ENCODE peak calls at places on chromosomes 7 and 10, in eight cellular contexts. Y, B, N, K, U, L, V and C are unnamed samples.
A peak's percentile ranks its signal among the peaks of the same experiment; 100 is the strongest.

GRCh38 chr10:75240329-75240728 is 4.6 kb upstream of the COMTD1 start:
- DNase-seq in N (no peak), V (no peak), Y (no peak), B (no peak), U (no peak), K (peak; percentile 44), L (no peak), C (no peak)

GRCh38 chr7:36315309-36315948 is 74.2 kb upstream of the ANLN start:
- DNase-seq in L (no peak), V (no peak), B (no peak), U (peak; percentile 48), K (no peak), N (no peak), Y (no peak), C (no peak)

GRCh38 chr10:43623351-43623750 is 17.1 kb downstream of the ZNF485 start:
- DNase-seq in K (no peak), U (peak; percentile 37), V (no peak), N (no peak), Y (no peak), B (no peak), L (no peak), C (no peak)

GRCh38 chr7:42002654-42003053 is 234.4 kb downstream of the GLI3 start:
- DNase-seq in V (no peak), L (no peak), N (no peak), K (no peak), Y (no peak), U (no peak), B (no peak), C (no peak)

GRCh38 chr7:26117142-26117807 is 34.7 kb upstream of the NFE2L3 start:
- DNase-seq in U (no peak), Y (no peak), V (no peak), L (no peak), B (no peak), N (no peak), K (no peak), C (no peak)

GRCh38 chr7:139699640-139700504 is 77.9 kb downstream of the HIPK2 start:
- DNase-seq in V (peak; percentile 25), Y (no peak), K (no peak), N (no peak), L (no peak), B (no peak), U (no peak), C (no peak)

GRCh38 chr10:18271481-18271880 is 131.3 kb downstream of the CACNB2 start:
- DNase-seq in L (no peak), B (no peak), Y (no peak), U (no peak), N (no peak), V (no peak), K (no peak), C (no peak)

GRCh38 chr7:11261470-11261869 is 287.8 kb downstream of the PHF14 start:
- DNase-seq in U (no peak), K (no peak), N (no peak), Y (no peak), B (no peak), L (no peak), V (peak; percentile 34), C (no peak)

GRCh38 chr10:89283988-89284475 is 17.8 kb upstream of the IFIT2 start:
- DNase-seq in L (peak; percentile 59), B (no peak), Y (no peak), N (peak; percentile 60), K (no peak), V (no peak), U (peak; percentile 20), C (no peak)

GRCh38 chr7:155778349-155778748 is 33.9 kb downstream of the SHH start:
- DNase-seq in V (peak; percentile 19), U (no peak), B (no peak), Y (no peak), L (no peak), N (no peak), K (no peak), C (no peak)

GRCh38 chr7:79820387-79820786 is 314.2 kb upstream of the GNAI1 start:
- DNase-seq in Y (peak; percentile 69), U (no peak), V (no peak), B (peak; percentile 84), K (no peak), L (peak; percentile 79), N (peak; percentile 45), C (no peak)

GRCh38 chr7:43630466-43630865 is 47.6 kb downstream of the STK17A start:
- DNase-seq in N (no peak), U (no peak), V (no peak), B (no peak), K (no peak), L (no peak), Y (no peak), C (no peak)

GRCh38 chr10:113177163-113177935 is 227.3 kb downstream of the TCF7L2 start:
- DNase-seq in V (no peak), B (no peak), K (no peak), U (no peak), Y (no peak), L (no peak), N (peak; percentile 28), C (no peak)

DNA sequence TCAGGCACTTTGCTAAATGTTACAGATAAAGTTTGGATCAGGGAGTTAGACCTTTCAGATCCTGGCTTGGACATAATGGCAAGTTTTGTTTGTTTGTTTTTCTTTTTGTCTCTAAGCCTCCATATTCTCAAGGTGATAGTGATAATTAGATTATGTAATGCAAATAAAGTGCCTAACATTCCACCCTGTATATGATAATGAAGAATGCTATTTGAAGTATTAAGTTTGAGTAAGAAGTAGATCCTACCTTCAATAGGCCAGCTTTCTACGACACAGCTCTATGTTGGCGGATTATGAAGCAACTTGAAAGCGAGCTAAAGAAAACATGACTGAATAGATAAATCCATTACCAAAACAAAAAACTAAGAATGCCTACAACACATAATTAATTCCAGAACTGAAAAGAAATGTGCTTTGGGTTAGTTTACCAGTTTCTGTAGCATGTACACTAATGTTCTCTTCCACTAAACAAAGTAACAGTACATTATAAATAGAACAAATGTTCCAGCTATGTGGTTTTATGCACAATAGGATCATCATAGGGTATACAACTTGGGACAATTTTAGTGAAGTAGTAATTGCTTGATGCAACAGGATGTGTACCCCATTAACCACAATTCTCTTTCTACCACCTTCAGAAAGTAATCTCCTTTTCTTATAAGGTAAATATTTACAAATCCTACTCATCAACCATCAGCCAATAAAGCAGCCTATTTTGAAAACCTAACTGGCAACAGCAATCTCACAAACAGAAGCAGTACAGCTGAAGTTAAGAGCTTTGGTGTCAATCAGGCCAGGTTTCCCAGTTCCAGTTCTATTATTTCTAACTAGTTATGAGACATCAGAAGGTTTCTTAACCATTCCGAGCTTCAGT is 1.5 kb downstream of the SEM1 start:
- DNase-seq in L (no peak), Y (no peak), V (no peak), N (no peak), K (no peak), B (no peak), U (no peak), C (no peak)
- H3K4me3 ChIP-seq in L (peak overlapping the region; percentile 62), Y (peak overlapping the region; percentile 72), V (peak overlapping the region; percentile 81), N (peak overlapping the region; percentile 86), K (peak overlapping the region; percentile 87), B (no peak overlapping the region), U (no peak overlapping the region), C (peak overlapping the region; percentile 90)

GRCh38 chr7:1056006-1056784 is 11.8 kb downstream of the GPR146 start:
- DNase-seq in Y (no peak), B (no peak), K (no peak), N (no peak), U (no peak), V (no peak), L (peak; percentile 75), C (no peak)
- H3K27ac ChIP-seq in Y (no peak overlapping the region), B (no peak overlapping the region), K (no peak overlapping the region), N (no peak overlapping the region), U (no peak overlapping the region), V (peak overlapping the region; percentile 77), L (peak overlapping the region; percentile 97), C (no peak overlapping the region)

GRCh38 chr7:150451833-150452431 is 1.5 kb downstream of the GIMAP8 start:
- DNase-seq in N (no peak), V (no peak), U (no peak), K (no peak), Y (no peak), B (no peak), L (no peak), C (no peak)
- H3K4me3 ChIP-seq in N (no peak overlapping the region), V (peak overlapping the region; percentile 50), U (peak overlapping the region; percentile 24), K (peak overlapping the region; percentile 44), Y (no peak overlapping the region), B (no peak overlapping the region), L (peak overlapping the region; percentile 54), C (no peak overlapping the region)

GRCh38 chr7:2864204-2864985 is 20.3 kb upstream of the GNA12 start:
- DNase-seq in U (no peak), V (no peak), Y (peak; percentile 57), L (no peak), K (no peak), B (no peak), N (no peak), C (no peak)
- H3K27ac ChIP-seq in U (peak overlapping the region; percentile 44), V (peak overlapping the region; percentile 96), Y (peak overlapping the region; percentile 96), L (peak overlapping the region; percentile 95), K (peak overlapping the region; percentile 80), B (peak overlapping the region; percentile 88), N (peak overlapping the region; percentile 84), C (peak overlapping the region; percentile 95)

GRCh38 chr10:22252286-22252800 is 34.5 kb upstream of the EBLN1 start:
- DNase-seq in Y (peak; percentile 87), K (peak; percentile 64), U (peak; percentile 14), V (peak; percentile 33), N (peak; percentile 44), B (no peak), L (peak; percentile 78), C (no peak)

GRCh38 chr10:22251751-22252285 is 34.0 kb upstream of the EBLN1 start:
- DNase-seq in B (no peak), Y (peak; percentile 83), K (peak; percentile 68), N (peak; percentile 30), L (peak; percentile 81), V (peak; percentile 49), U (peak; percentile 58), C (no peak)

GRCh38 chr10:22250897-22251605 is 33.2 kb upstream of the EBLN1 start:
- DNase-seq in V (no peak), N (no peak), U (no peak), B (no peak), Y (no peak), L (no peak), K (no peak), C (no peak)

GRCh38 chr10:22252801-22253577 is 35.2 kb upstream of the EBLN1 start:
- DNase-seq in Y (peak; percentile 81), B (no peak), V (peak; percentile 30), N (no peak), L (peak; percentile 80), U (peak; percentile 26), K (peak; percentile 68), C (no peak)

GRCh38 chr10:22253578-22253882 is 35.7 kb upstream of the EBLN1 start:
- DNase-seq in N (no peak), V (no peak), L (peak; percentile 81), B (no peak), Y (peak; percentile 87), K (peak; percentile 70), U (peak; percentile 24), C (no peak)
- H3K4me3 ChIP-seq in N (peak overlapping the region; percentile 56), V (peak overlapping the region; percentile 85), L (peak overlapping the region; percentile 85), B (peak overlapping the region; percentile 64), Y (no peak overlapping the region), K (peak overlapping the region; percentile 94), U (peak overlapping the region; percentile 60), C (no peak overlapping the region)